ENCODE peak calls at places on chromosome 6, in nine cellular contexts. X is CD4-positive, alpha-beta T cell; T is astrocyte of the spinal cord; L is GM19239; Z is activated T-helper 1 cell treated with anti-CD3 and anti-CD28 coated beads, Interleukin-2, amount 50 U/mL, for 16 hours; O is stimulated activated CD8-positive, alpha-beta memory T cell treated with anti-CD3 and anti-CD28 coated beads, Interleukin-7, amount 100 ng/mL, for 4 hours; D is RWPE1; P is cardiac fibroblast; I is osteocyte. V is an unnamed sample.

GRCh38 chr6:163338671-163339405 is 75.7 kb upstream of the QKI start:
- DNase-seq in P (peak; percentile 75), X (no peak), L (no peak), D (no peak), T (peak; percentile 92), O (no peak), Z (no peak), I (no peak), V (no peak)

GRCh38 chr6:138844203-138844602 is 48.3 kb downstream of the ECT2L start:
- DNase-seq in Z (no peak), X (no peak), L (no peak), O (no peak), T (peak; percentile 70), P (peak; percentile 33), D (no peak), I (no peak), V (peak; percentile 28)

GRCh38 chr6:3751730-3752537 is 421 bp upstream of the PXDC1 start:
- DNase-seq in L (peak; percentile 92), D (peak; percentile 82), X (peak; percentile 38), O (peak; percentile 35), P (peak; percentile 91), T (peak; percentile 94), I (peak; percentile 97), Z (peak; percentile 26), V (peak; percentile 92)

GRCh38 chr6:1024587-1024986 is 287.3 kb upstream of the FOXQ1 start:
- DNase-seq in P (no peak), X (no peak), T (peak; percentile 95), D (no peak), O (no peak), I (peak; percentile 83), L (no peak), Z (no peak), V (peak; percentile 16)

GRCh38 chr6:14747881-14748520 is 497.9 kb upstream of the JARID2 start:
- DNase-seq in Z (no peak), P (no peak), L (no peak), T (peak; percentile 36), D (no peak), I (no peak), X (no peak), O (no peak), V (no peak)

GRCh38 chr6:7264686-7265384 is 48.2 kb downstream of the SSR1 start:
- DNase-seq in Z (no peak), P (no peak), I (no peak), T (no peak), D (no peak), L (no peak), X (no peak), O (no peak), V (no peak)

GRCh38 chr6:6315660-6316059 is 4.8 kb downstream of the F13A1 start:
- DNase-seq in X (no peak), I (no peak), T (peak; percentile 43), Z (no peak), D (peak; percentile 31), P (peak; percentile 55), L (no peak), O (no peak), V (no peak)

GRCh38 chr6:69867075-69867911 is 937 bp downstream of the COL19A1 start:
- DNase-seq in L (no peak), T (peak; percentile 6), Z (peak; percentile 20), D (peak; percentile 15), P (peak; percentile 28), O (no peak), X (peak; percentile 48), I (peak; percentile 87), V (no peak)

GRCh38 chr6:151068761-151069312 is 170.9 kb upstream of the AKAP12 start:
- DNase-seq in L (no peak), I (no peak), P (peak; percentile 77), O (no peak), T (peak; percentile 66), D (no peak), X (no peak), Z (no peak), V (no peak)

GRCh38 chr6:11810039-11810541 is 31.5 kb upstream of the ADTRP start:
- DNase-seq in Z (no peak), L (no peak), I (peak; percentile 89), D (peak; percentile 74), T (peak; percentile 78), P (peak; percentile 89), X (no peak), O (no peak), V (peak; percentile 45)

GRCh38 chr6:15527838-15528617 is 134.8 kb downstream of the DTNBP1 start:
- DNase-seq in I (peak; percentile 40), T (no peak), L (no peak), D (peak; percentile 14), Z (no peak), P (peak; percentile 25), O (no peak), X (no peak), V (no peak)

GRCh38 chr6:30935018-30935417 is 3.0 kb upstream of the SFTA2 start:
- DNase-seq in L (no peak), I (no peak), P (peak; percentile 28), Z (no peak), T (no peak), O (no peak), X (no peak), D (peak; percentile 26), V (no peak)

GRCh38 chr6:133951227-133951626 is 1.8 kb upstream of the TBPL1 start:
- DNase-seq in T (no peak), I (no peak), P (no peak), Z (no peak), X (no peak), O (no peak), D (no peak), L (no peak), V (no peak)

GRCh38 chr6:20236899-20237600 is 24.8 kb upstream of the MBOAT1 start:
- DNase-seq in T (no peak), L (no peak), D (peak; percentile 41), I (no peak), Z (no peak), X (no peak), O (no peak), P (no peak), V (no peak)

V was measured in frontal cortex.